ENCODE peak calls at places on chromosomes 3 and 15, in six cellular contexts. F is aorta, X is choroid plexus epithelial cell, J is colonic mucosa, W is body of pancreas, P is AG04449. Q is an unnamed sample.

GRCh38 chr3:150610785-150611184 is 7.7 kb downstream of the SELENOT start:
- DNase-seq in P (no peak), X (peak; percentile 58), F (no peak), W (no peak), J (no peak), Q (no peak)

GRCh38 chr15:23877502-23878412 is 190.7 kb upstream of the NDN start:
- DNase-seq in P (no peak), X (no peak), J (peak; percentile 58), W (peak; percentile 76), F (peak; percentile 53), Q (no peak)

GRCh38 chr15:60906275-60906674 is 322.8 kb downstream of the RORA start:
- DNase-seq in P (no peak), X (no peak), F (no peak), J (no peak), W (no peak), Q (no peak)

GRCh38 chr3:127406309-127407025 is 118.6 kb upstream of the PRR20G start:
- DNase-seq in P (no peak), F (no peak), X (no peak), J (no peak), W (no peak), Q (no peak)

GRCh38 chr15:29945943-29946591 is 123.8 kb upstream of the TJP1 start:
- DNase-seq in J (no peak), P (peak; percentile 42), F (no peak), W (no peak), X (no peak), Q (no peak)

GRCh38 chr15:69389426-69389825 is 24.7 kb upstream of the KIF23 start:
- DNase-seq in P (no peak), F (no peak), J (no peak), W (peak; percentile 69), X (no peak), Q (no peak)

GRCh38 chr3:193783166-193783896 is 190.3 kb downstream of the OPA1 start:
- DNase-seq in F (no peak), W (no peak), J (no peak), P (no peak), X (peak; percentile 44), Q (no peak)

GRCh38 chr15:80861776-80862175 is 82.6 kb downstream of the CEMIP start:
- DNase-seq in W (no peak), X (no peak), P (no peak), F (peak; percentile 19), J (no peak), Q (no peak)

GRCh38 chr15:88684345-88684744 is 45.5 kb downstream of the ISG20 start:
- DNase-seq in X (no peak), F (no peak), P (no peak), J (no peak), W (no peak), Q (no peak)

GRCh38 chr15:59622289-59622688 is 10.7 kb downstream of the GCNT3 start:
- DNase-seq in J (peak; percentile 80), P (no peak), X (peak; percentile 70), W (peak; percentile 24), F (peak; percentile 61), Q (peak; percentile 15)

GRCh38 chr3:133384331-133385027 is 15.4 kb upstream of the BFSP2 start:
- DNase-seq in J (peak; percentile 30), W (peak; percentile 70), P (no peak), F (peak; percentile 50), X (peak; percentile 76), Q (no peak)

GRCh38 chr3:170768334-170768801 is 101.6 kb downstream of the RPL22L1 start:
- DNase-seq in W (no peak), X (peak; percentile 68), P (no peak), F (no peak), J (no peak), Q (no peak)

GRCh38 chr3:178665747-178666146 is 129.5 kb downstream of the KCNMB2 start:
- DNase-seq in X (no peak), W (no peak), P (no peak), J (no peak), F (no peak), Q (no peak)

GRCh38 chr3:73319179-73319769 is 257.8 kb downstream of the EBLN2 start:
- DNase-seq in W (no peak), P (no peak), J (peak; percentile 49), F (no peak), X (no peak), Q (no peak)

GRCh38 chr3:137692803-137693431 is 71.2 kb upstream of the SOX14 start:
- DNase-seq in W (no peak), P (no peak), J (peak; percentile 23), X (no peak), F (no peak), Q (no peak)

GRCh38 chr15:99431661-99432091 is 134.1 kb upstream of the MEF2A start:
- DNase-seq in W (no peak), J (no peak), F (peak; percentile 45), P (no peak), X (no peak), Q (no peak)

GRCh38 chr3:101966202-101966722 is 116.9 kb downstream of the NFKBIZ start:
- DNase-seq in X (no peak), J (no peak), W (no peak), P (no peak), F (no peak), Q (no peak)

GRCh38 chr3:1532935-1533606 is 440.2 kb downstream of the CNTN6 start:
- DNase-seq in X (no peak), W (no peak), F (no peak), P (no peak), J (no peak), Q (no peak)

DNA sequence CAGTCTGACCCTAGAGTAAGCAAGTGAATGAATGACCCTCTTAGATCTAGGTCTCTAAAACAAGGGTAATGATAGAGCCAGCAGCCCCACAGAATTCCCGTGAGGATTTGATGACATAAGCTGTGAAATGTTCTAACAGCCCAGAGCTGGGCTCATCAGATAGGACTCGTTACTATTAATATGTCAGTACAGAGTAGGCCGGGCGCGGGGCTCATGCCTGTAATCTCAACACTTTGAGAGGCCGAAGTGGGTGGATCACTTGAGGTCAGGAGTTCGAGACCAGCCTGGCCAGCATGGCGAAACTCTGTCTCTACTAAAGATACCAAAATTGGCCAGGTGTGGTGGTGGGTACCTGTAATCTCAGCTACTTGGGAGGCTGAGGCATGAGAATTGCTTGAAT is 190.3 kb downstream of the FEZF2 start:
- DNase-seq in X (no peak), W (no peak), F (no peak), J (no peak), P (no peak), Q (no peak)
- H3K4me3 ChIP-seq in X (no peak overlapping the region), W (no peak overlapping the region), F (no peak overlapping the region), J (no peak overlapping the region), P (no peak overlapping the region), Q (no peak overlapping the region)

DNA sequence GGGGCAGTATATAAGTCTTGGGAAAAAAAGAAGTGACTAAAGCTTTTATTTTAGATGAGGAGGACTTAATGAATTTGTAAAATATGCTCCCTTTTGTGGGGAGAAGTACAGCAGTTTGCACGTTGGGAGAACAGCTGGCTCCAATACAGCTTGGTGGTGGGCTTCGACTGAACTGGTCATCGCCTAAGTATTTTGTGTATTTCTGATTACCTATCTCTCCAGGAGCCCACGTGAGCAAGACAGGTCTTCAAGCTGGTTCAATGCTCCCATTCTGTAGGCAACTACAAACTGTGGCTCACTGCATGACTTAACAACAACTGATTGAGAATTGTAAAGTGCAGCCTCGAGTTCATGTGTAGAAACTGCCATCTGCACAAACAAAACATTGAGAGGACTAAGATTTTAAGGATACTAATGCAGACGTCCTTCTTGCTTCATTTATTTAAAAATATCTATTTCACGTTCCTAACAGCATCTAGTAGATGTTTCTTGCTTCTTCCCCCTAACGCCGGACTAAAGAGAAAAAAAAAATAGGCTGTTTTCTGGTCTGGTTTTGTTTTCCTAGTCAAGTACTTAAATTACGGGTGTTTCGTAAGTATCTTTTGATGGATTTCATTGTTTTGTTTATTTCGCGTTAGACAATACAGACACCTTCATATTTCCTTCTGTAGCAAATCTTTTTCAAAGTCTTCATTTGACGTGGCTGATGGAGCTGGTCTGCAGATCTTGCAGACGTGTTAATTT is 1.4 kb upstream of the GREM1 start:
- DNase-seq in W (no peak), X (no peak), F (no peak), P (no peak), J (no peak), Q (no peak)
- H3K4me3 ChIP-seq in W (no peak overlapping the region), X (peak overlapping the region; percentile 72), F (no peak overlapping the region), P (peak overlapping the region; percentile 62), J (no peak overlapping the region), Q (no peak overlapping the region)

GRCh38 chr3:41202075-41202833 is 2.9 kb downstream of the CTNNB1 start:
- DNase-seq in F (no peak), W (no peak), X (no peak), P (no peak), J (no peak), Q (no peak)

GRCh38 chr3:41205591-41205990 is 6.3 kb downstream of the CTNNB1 start:
- DNase-seq in W (no peak), P (no peak), F (no peak), J (no peak), X (no peak), Q (no peak)

GRCh38 chr3:41200669-41201021 is 1.3 kb downstream of the CTNNB1 start:
- DNase-seq in J (peak; percentile 41), W (no peak), X (peak; percentile 88), F (no peak), P (no peak), Q (peak; percentile 25)

GRCh38 chr3:41204369-41204768 is 5.1 kb downstream of the CTNNB1 start:
- DNase-seq in X (no peak), W (no peak), F (no peak), J (no peak), P (no peak), Q (no peak)

DNA sequence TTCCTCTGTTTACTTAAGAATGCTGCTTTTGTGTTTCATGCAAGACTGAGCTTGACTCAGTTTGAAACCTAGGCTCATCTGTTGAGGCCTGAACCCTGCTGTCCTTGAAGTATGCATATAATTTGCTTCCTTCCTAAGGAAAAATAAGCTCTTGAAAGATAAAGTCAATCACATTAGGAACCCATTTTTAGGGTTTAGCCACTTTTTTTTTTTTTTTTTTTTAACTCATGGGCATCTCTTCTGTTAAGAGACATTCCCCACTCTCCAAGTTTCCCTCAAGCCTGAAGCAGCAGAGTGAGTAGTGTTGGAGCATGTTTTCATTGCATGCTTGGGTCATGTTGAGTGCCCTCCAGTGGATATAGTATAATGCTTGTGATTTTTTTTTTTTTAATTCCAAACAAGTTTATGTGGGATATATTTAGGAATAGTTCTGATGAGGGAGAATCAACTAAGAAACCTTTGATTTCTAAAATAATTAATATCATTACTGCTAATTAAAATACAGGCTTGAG is 3.6 kb downstream of the CTNNB1 start:
- DNase-seq in P (peak; percentile 7), J (no peak), X (peak; percentile 69), W (peak; percentile 23), F (no peak), Q (peak; percentile 31)
- H3K4me3 ChIP-seq in P (no peak overlapping the region), J (no peak overlapping the region), X (peak overlapping the region; percentile 78), W (no peak overlapping the region), F (peak overlapping the region; percentile 20), Q (peak overlapping the region; percentile 88)

GRCh38 chr3:172596394-172596706 is 73.1 kb upstream of the TNFSF10 start:
- DNase-seq in X (no peak), P (no peak), W (no peak), F (no peak), J (no peak), Q (no peak)

GRCh38 chr3:172595648-172596393 is 72.6 kb upstream of the TNFSF10 start:
- DNase-seq in P (no peak), W (peak; percentile 58), X (peak; percentile 82), J (peak; percentile 67), F (no peak), Q (no peak)

GRCh38 chr3:172591171-172591605 is 68.0 kb upstream of the TNFSF10 start:
- DNase-seq in X (no peak), J (no peak), W (no peak), F (no peak), P (no peak), Q (no peak)

GRCh38 chr3:172592898-172593669 is 69.9 kb upstream of the TNFSF10 start:
- DNase-seq in X (no peak), W (no peak), P (no peak), J (no peak), F (no peak), Q (no peak)

GRCh38 chr3:172591876-172592771 is 68.9 kb upstream of the TNFSF10 start:
- DNase-seq in J (no peak), P (no peak), W (no peak), F (no peak), X (no peak), Q (no peak)
- H3K4me3 ChIP-seq in J (no peak overlapping the region), P (no peak overlapping the region), W (no peak overlapping the region), F (no peak overlapping the region), X (no peak overlapping the region), Q (no peak overlapping the region)